ENCODE peak calls at places on chromosomes 13 and 19, in ten cellular contexts. A is sigmoid colon, V is GM12878, W is tibial nerve, X is heart left ventricle, R is A549, S is spleen, L is IMR-90, M is body of pancreas, O is adrenal gland. Y is an unnamed sample.
A peak's percentile ranks its signal among the peaks of the same experiment; 100 is the strongest.

GRCh38 chr13:96958286-96958891 is 35.9 kb downstream of the OXGR1 start:
- DNase-seq in A (no peak), V (no peak), W (no peak), X (no peak), R (no peak), S (no peak), L (peak; percentile 13), M (peak; percentile 38), O (no peak), Y (peak; percentile 44)

GRCh38 chr19:54137913-54138776 is 583 bp downstream of the CNOT3 start:
- DNase-seq in A (no peak), V (no peak), W (no peak), X (no peak), R (no peak), S (peak; percentile 89), L (no peak), M (no peak), O (no peak), Y (peak; percentile 82)

GRCh38 chr13:23679214-23679613 is 109.0 kb downstream of the TNFRSF19 start:
- DNase-seq in A (no peak), V (no peak), W (no peak), X (no peak), R (no peak), S (no peak), L (peak; percentile 90), M (peak; percentile 37), O (no peak), Y (no peak)

GRCh38 chr19:2646866-2647535 is 55.5 kb downstream of the GNG7 start:
- DNase-seq in A (no peak), V (no peak), W (no peak), X (no peak), R (no peak), S (no peak), L (no peak), M (no peak), O (no peak), Y (no peak)

GRCh38 chr19:28235606-28236125 is 977.3 kb downstream of the UQCRFS1 start:
- DNase-seq in A (no peak), V (no peak), W (no peak), X (no peak), R (no peak), S (no peak), L (no peak), M (no peak), O (no peak), Y (no peak)

GRCh38 chr13:48505597-48506091 is 27.2 kb downstream of the RCBTB2 start:
- DNase-seq in A (no peak), V (peak; percentile 93), W (no peak), X (peak; percentile 47), R (no peak), S (no peak), L (peak; percentile 71), M (peak; percentile 10), O (peak; percentile 56), Y (no peak)

GRCh38 chr13:46753917-46754316 is 43.0 kb downstream of the ESD start:
- DNase-seq in A (no peak), V (no peak), W (no peak), X (no peak), R (no peak), S (no peak), L (no peak), M (no peak), O (no peak), Y (no peak)

GRCh38 chr19:16193466-16193865 is 4.2 kb upstream of the AP1M1 start:
- DNase-seq in A (no peak), V (no peak), W (no peak), X (no peak), R (no peak), S (peak; percentile 11), L (no peak), M (no peak), O (no peak), Y (no peak)

GRCh38 chr19:3670796-3671679 is 29.2 kb downstream of the PIP5K1C start:
- DNase-seq in A (peak; percentile 93), V (no peak), W (peak; percentile 74), X (peak; percentile 90), R (no peak), S (no peak), L (peak; percentile 56), M (peak; percentile 32), O (peak; percentile 40), Y (peak; percentile 91)

GRCh38 chr19:19535311-19536191 is 2.5 kb upstream of the CILP2 start:
- DNase-seq in A (no peak), V (no peak), W (no peak), X (no peak), R (no peak), S (peak; percentile 74), L (no peak), M (no peak), O (no peak), Y (no peak)

GRCh38 chr19:29712744-29713516 is 2.1 kb downstream of the C19orf12 start:
- DNase-seq in A (no peak), V (no peak), W (no peak), X (no peak), R (no peak), S (no peak), L (no peak), M (no peak), O (no peak), Y (no peak)

GRCh38 chr13:84658881-84659661 is 776.8 kb upstream of the SLITRK1 start:
- DNase-seq in A (no peak), V (no peak), W (no peak), X (no peak), R (no peak), S (no peak), L (peak; percentile 21), M (no peak), O (no peak), Y (no peak)

GRCh38 chr13:99063178-99063577 is 85.3 kb upstream of the DOCK9 start:
- DNase-seq in A (no peak), V (no peak), W (no peak), X (no peak), R (no peak), S (no peak), L (no peak), M (no peak), O (no peak), Y (no peak)

GRCh38 chr19:1020868-1021425 is at the start of gene TMEM259:
- DNase-seq in A (peak; percentile 99), V (peak; percentile 92), W (peak; percentile 98), X (peak; percentile 98), R (peak; percentile 75), S (peak; percentile 100), L (peak; percentile 96), M (peak; percentile 98), O (peak; percentile 98), Y (peak; percentile 99)
- TF ChIP-seq POLR2A in A (no peak), V (peak; percentile 82), W (peak; percentile 78), X (no peak), R (peak; percentile 54), S (no peak), L (no peak), M (peak; percentile 79), O (peak; percentile 64), Y (no peak)

DNA sequence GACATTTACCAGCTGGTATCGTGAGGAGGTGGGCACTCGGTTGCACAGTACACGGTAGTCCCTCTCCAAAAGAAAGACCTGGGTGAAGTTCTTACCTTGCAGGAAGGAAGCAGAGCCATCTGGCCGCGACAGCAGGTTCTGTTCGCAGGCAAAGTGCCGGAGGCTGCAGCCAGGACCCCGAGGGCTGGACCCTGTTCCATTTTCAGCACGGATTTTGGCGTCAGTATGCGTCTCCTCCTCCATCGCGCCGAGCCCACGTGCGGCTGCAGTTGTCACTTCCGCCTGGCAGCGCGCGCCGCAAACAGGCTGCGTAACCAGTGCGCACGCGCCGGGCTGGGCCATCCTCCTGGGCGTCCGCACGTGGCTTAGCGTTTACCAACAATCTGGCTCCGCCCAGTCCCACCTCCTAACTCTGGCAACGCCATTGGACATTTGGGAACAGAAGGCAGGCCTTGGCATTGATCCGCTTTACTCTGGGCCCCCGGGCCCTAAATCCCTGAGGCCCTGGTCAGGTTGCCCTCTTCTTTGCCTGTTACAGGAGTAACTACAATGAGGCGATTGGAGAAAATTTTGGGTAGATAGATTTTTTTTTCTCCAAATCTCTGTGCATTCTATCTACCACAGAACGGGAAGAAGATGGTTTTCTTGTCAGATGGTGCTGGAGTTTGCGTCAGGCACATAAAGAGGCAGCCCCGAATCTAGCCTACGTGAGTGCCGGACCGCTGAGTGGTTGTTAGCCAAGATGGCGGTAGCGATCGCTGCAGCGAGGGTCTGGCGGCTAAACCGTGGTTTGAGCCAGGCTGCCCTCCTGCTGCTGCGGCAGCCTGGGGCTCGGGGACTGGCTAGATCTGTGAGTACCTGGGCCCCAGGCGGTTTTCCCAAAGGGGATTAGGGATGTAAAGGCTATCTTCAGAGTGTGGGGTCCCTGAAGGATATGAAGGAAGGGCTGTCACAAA is at the start of the genes BCKDHA and EXOSC5:
- DNase-seq in A (peak; percentile 100), V (peak; percentile 99), W (peak; percentile 99), X (peak; percentile 100), R (peak; percentile 100), S (peak; percentile 99), L (peak; percentile 100), M (peak; percentile 100), O (peak; percentile 100), Y (peak; percentile 100)
- TF ChIP-seq POLR2A in A (peak; percentile 29), V (peak; percentile 78), W (no peak), X (no peak), R (peak; percentile 87), S (no peak), L (peak; percentile 43), M (no peak), O (no peak), Y (peak; percentile 59)

DNA sequence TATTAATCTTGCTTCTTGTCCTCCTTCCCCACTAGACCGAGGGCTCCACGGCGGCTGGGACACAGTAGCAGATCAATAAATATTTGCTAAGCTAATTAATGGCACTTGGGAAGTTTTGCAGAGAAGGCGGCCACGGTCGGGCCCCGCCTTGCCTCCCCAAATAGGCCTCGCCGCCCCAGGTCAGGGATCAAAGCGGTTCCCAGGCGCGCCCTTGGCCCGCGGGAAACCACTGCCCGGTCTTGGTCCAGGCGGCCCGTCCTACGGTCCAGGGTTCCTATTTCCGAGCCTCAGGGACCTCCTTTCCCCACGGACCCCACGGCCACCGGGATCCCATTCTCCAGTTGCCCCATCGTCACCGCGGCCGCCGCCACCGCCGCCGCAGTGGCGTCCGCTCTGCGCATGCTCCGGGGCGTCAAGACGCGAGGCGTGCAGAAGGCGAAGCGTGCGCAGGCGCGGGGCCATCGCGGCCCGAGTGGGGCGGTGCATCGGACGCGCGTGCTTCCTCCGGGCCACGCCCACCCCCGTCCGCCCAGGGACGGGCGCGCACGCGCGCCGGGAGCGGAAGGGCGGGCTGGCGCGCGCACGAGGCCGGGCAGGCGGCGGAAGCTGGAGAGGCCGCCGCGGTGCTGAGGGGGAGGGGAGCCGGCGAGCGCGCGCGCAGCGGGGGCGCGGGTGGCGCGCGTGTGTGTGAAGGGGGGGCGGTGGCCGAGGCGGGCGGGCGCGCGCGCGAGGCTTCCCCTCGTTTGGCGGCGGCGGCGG is at the start of gene SMARCA4:
- DNase-seq in A (peak; percentile 98), V (peak; percentile 83), W (peak; percentile 92), X (peak; percentile 97), R (peak; percentile 86), S (peak; percentile 100), L (peak; percentile 96), M (peak; percentile 99), O (peak; percentile 96), Y (peak; percentile 98)
- TF ChIP-seq POLR2A in A (peak; percentile 94), V (peak; percentile 97), W (peak; percentile 94), X (peak; percentile 34), R (peak; percentile 87), S (peak; percentile 81), L (peak; percentile 89), M (peak; percentile 85), O (peak; percentile 86), Y (peak; percentile 94)

GRCh38 chr19:38252935-38253691 is 3.1 kb downstream of the PPP1R14A start:
- DNase-seq in A (peak; percentile 75), V (no peak), W (no peak), X (peak; percentile 87), R (no peak), S (peak; percentile 82), L (no peak), M (no peak), O (peak; percentile 51), Y (no peak)
- TF ChIP-seq POLR2A in A (no peak), V (no peak), W (no peak), X (no peak), R (no peak), S (no peak), L (no peak), M (no peak), O (no peak), Y (no peak)

Y was measured in erythroblast.